ENCODE peak calls at places on chromosomes 6 and 20, in six cellular contexts. L is 8988T; S is activated CD8-positive, alpha-beta memory T cell treated with anti-CD3 and anti-CD28 coated beads, Interleukin-2, amount 50 U/mL, for 48 hours; P is aorta; Z is NCI-H748 treated with DMSO at 0.1 percent for 48 hours; Q is small intestine. B is an unnamed sample.

GRCh38 chr20:32773214-32773613 is 11.0 kb downstream of the DNMT3B start:
- DNase-seq in Q (no peak), S (no peak), Z (no peak), P (no peak), L (no peak), B (no peak)

GRCh38 chr6:139479433-139480222 is 105.2 kb upstream of the CITED2 start:
- DNase-seq in S (no peak), Z (no peak), Q (no peak), L (no peak), P (no peak), B (no peak)

GRCh38 chr6:154370545-154370944 is 13.9 kb upstream of the IPCEF1 start:
- DNase-seq in S (no peak), L (no peak), P (no peak), Q (peak; percentile 49), Z (no peak), B (peak; percentile 25)

GRCh38 chr20:22763257-22763906 is 179.0 kb upstream of the FOXA2 start:
- DNase-seq in Q (no peak), Z (no peak), S (no peak), P (peak; percentile 67), L (no peak), B (no peak)

GRCh38 chr6:14824835-14825223 is 421.0 kb upstream of the JARID2 start:
- DNase-seq in Z (no peak), S (no peak), P (no peak), L (no peak), Q (no peak), B (no peak)

GRCh38 chr6:89022747-89023289 is 57.7 kb upstream of the PNRC1 start:
- DNase-seq in Z (no peak), P (no peak), L (no peak), S (no peak), Q (no peak), B (no peak)

GRCh38 chr6:112979830-112980229 is 632.7 kb downstream of the RFPL4B start:
- DNase-seq in P (no peak), L (no peak), Q (peak; percentile 76), Z (peak; percentile 67), S (no peak), B (no peak)

GRCh38 chr6:110886555-110887167 is 12.1 kb downstream of the AMD1 start:
- DNase-seq in S (no peak), Q (no peak), Z (no peak), L (no peak), P (no peak), B (no peak)

GRCh38 chr20:24148372-24148771 is 159.8 kb upstream of the GGTLC1 start:
- DNase-seq in Q (peak; percentile 30), P (no peak), L (no peak), S (no peak), Z (no peak), B (no peak)

GRCh38 chr6:27318973-27319372 is 6.9 kb upstream of the POM121L2 start:
- DNase-seq in S (no peak), L (no peak), P (no peak), Q (no peak), Z (no peak), B (no peak)

GRCh38 chr6:110325197-110325596 is 33.0 kb downstream of the METTL24 start:
- DNase-seq in S (no peak), Q (peak; percentile 20), Z (peak; percentile 2), L (no peak), P (no peak), B (peak; percentile 46)

GRCh38 chr6:34065470-34066283 is 80.2 kb downstream of the GRM4 start:
- DNase-seq in Q (no peak), S (no peak), Z (no peak), L (no peak), P (peak; percentile 45), B (no peak)

GRCh38 chr6:121584591-121585369 is 149.3 kb downstream of the GJA1 start:
- DNase-seq in L (no peak), S (no peak), Z (no peak), P (no peak), Q (no peak), B (no peak)

GRCh38 chr6:8269856-8270454 is 165.4 kb downstream of the SLC35B3 start:
- DNase-seq in Z (no peak), L (no peak), Q (no peak), P (no peak), S (no peak), B (no peak)

GRCh38 chr20:41308290-41308691 is 9.2 kb downstream of the ZHX3 start:
- DNase-seq in L (no peak), P (no peak), S (no peak), Q (peak; percentile 75), Z (no peak), B (peak; percentile 69)

GRCh38 chr20:23061713-23062561 is 12.5 kb upstream of the THBD start:
- DNase-seq in Z (peak; percentile 39), L (no peak), S (no peak), P (peak; percentile 75), Q (peak; percentile 10), B (peak; percentile 29)

GRCh38 chr20:4829494-4830211 is 107.9 kb downstream of the PRND start:
- DNase-seq in Q (no peak), Z (no peak), P (peak; percentile 56), L (no peak), S (no peak), B (no peak)

GRCh38 chr20:34022154-34022842 is 28.6 kb downstream of the RALY start:
- DNase-seq in S (no peak), L (peak; percentile 35), Q (no peak), Z (no peak), P (no peak), B (peak; percentile 72)

GRCh38 chr6:130742282-130742681 is 84.9 kb upstream of the SMLR1 start:
- DNase-seq in Z (no peak), Q (no peak), S (no peak), L (no peak), P (no peak), B (no peak)

GRCh38 chr6:103327079-103327478 is 1532.6 kb downstream of the HACE1 start:
- DNase-seq in Q (no peak), P (no peak), S (no peak), Z (no peak), L (no peak), B (no peak)

GRCh38 chr6:44012078-44012493 is 115.2 kb downstream of the MRPL14 start:
- DNase-seq in P (peak; percentile 55), S (no peak), L (no peak), Q (no peak), Z (no peak), B (no peak)

GRCh38 chr6:41732601-41733348 is 2.6 kb downstream of the TFEB start:
- DNase-seq in S (peak; percentile 67), Z (no peak), Q (peak; percentile 18), L (no peak), P (peak; percentile 49), B (no peak)

GRCh38 chr6:48610846-48611245 is 499.8 kb upstream of the PTCHD4 start:
- DNase-seq in Z (no peak), L (no peak), P (no peak), S (no peak), Q (no peak), B (no peak)

GRCh38 chr6:86193821-86194220 is 551.1 kb upstream of the SYNCRIP start:
- DNase-seq in Q (no peak), Z (peak; percentile 9), P (no peak), L (no peak), S (no peak), B (no peak)

B was measured in HepG2.